ENCODE peak calls at places on chromosomes 5 and 9, in five cellular contexts. R, K, Z, N and U are unnamed samples.

GRCh38 chr9:81389569-81389993 is 299.8 kb downstream of the TLE1 start:
- DNase-seq in R (no peak), K (peak; percentile 89), Z (peak; percentile 95), N (peak; percentile 96), U (peak; percentile 92)

GRCh38 chr9:38432922-38433510 is 8.8 kb upstream of the IGFBPL1 start:
- DNase-seq in R (no peak), K (peak; percentile 21), Z (no peak), N (peak; percentile 34), U (peak; percentile 44)

GRCh38 chr5:69288668-69289067 is 43.9 kb downstream of the CCDC125 start:
- DNase-seq in R (no peak), K (no peak), Z (no peak), N (no peak), U (no peak)

GRCh38 chr9:79757906-79758669 is 186.3 kb downstream of the TLE4 start:
- DNase-seq in R (no peak), K (no peak), Z (no peak), N (no peak), U (peak; percentile 55)

GRCh38 chr5:37039824-37040223 is 163.3 kb downstream of the NIPBL start:
- DNase-seq in R (no peak), K (no peak), Z (no peak), N (no peak), U (no peak)

GRCh38 chr5:55734658-55735057 is 3.2 kb upstream of the DDX4 start:
- DNase-seq in R (no peak), K (no peak), Z (no peak), N (no peak), U (no peak)

GRCh38 chr9:35342221-35342620 is 147.7 kb upstream of the RUSC2 start:
- DNase-seq in R (no peak), K (no peak), Z (no peak), N (no peak), U (no peak)

GRCh38 chr5:669111-669841 is 23.9 kb downstream of the TPPP start:
- DNase-seq in R (peak; percentile 65), K (no peak), Z (no peak), N (no peak), U (peak; percentile 94)

GRCh38 chr5:53291528-53291927 is 182.0 kb upstream of the MOCS2 start:
- DNase-seq in R (no peak), K (peak; percentile 60), Z (no peak), N (no peak), U (no peak)

GRCh38 chr9:137974746-137975526 is 97.4 kb downstream of the CACNA1B start:
- DNase-seq in R (peak; percentile 53), K (no peak), Z (no peak), N (no peak), U (peak; percentile 42)

GRCh38 chr5:150376799-150377771 is 19.6 kb downstream of the TCOF1 start:
- DNase-seq in R (no peak), K (no peak), Z (peak; percentile 92), N (no peak), U (peak; percentile 95)

GRCh38 chr5:91277840-91278239 is 105.3 kb downstream of the ARRDC3 start:
- DNase-seq in R (no peak), K (no peak), Z (no peak), N (no peak), U (no peak)

GRCh38 chr9:126453156-126453963 is 126.7 kb downstream of the MVB12B start:
- DNase-seq in R (no peak), K (no peak), Z (no peak), N (no peak), U (no peak)

GRCh38 chr9:87771251-87772006 is 45.5 kb downstream of the CTSL start:
- DNase-seq in R (no peak), K (no peak), Z (no peak), N (no peak), U (no peak)

GRCh38 chr5:131209506-131210191 is 38.9 kb downstream of the LYRM7 start:
- DNase-seq in R (no peak), K (no peak), Z (no peak), N (no peak), U (no peak)

GRCh38 chr5:163459465-163459887 is 426 bp downstream of the NUDCD2 start:
- DNase-seq in R (no peak), K (no peak), Z (no peak), N (no peak), U (peak; percentile 46)

GRCh38 chr9:94945191-94946144 is 219.0 kb downstream of the AOPEP start:
- DNase-seq in R (no peak), K (peak; percentile 82), Z (peak; percentile 59), N (peak; percentile 70), U (peak; percentile 90)

GRCh38 chr5:73437126-73438047 is 11.2 kb downstream of the FOXD1 start:
- DNase-seq in R (no peak), K (peak; percentile 64), Z (peak; percentile 78), N (no peak), U (peak; percentile 99)

DNA sequence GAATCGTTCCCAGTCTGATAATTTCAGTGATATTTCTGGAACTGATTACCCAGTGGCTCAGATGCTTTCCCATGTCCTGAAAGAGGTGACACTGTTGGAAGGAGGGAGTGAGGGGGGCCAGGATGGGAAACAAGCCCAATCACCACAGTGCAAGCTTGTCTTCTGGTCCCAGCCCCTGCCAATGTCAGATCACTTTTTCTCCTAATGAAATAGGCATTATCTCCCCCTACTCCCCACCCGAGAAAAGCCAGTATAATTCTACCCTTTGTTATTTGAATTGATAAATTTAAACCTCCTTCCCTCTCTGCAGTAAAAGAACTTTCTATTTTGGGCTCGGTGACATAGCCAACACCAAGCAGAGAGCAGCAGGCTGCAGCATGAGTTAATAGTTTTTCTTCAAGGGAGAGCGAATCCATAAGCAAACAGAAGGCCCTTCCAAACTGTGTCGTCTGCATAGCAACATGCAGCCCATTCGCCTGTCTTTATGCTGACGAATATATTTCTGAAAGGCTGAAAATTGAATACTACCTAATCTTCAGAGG is 14.6 kb upstream of the PPP2CA start:
- DNase-seq in R (no peak), K (peak; percentile 44), Z (no peak), N (no peak), U (peak; percentile 81)
- H3K27ac ChIP-seq in R (no peak overlapping the region), K (no peak overlapping the region), Z (no peak overlapping the region), N (no peak overlapping the region), U (peak overlapping the region; percentile 86)

DNA sequence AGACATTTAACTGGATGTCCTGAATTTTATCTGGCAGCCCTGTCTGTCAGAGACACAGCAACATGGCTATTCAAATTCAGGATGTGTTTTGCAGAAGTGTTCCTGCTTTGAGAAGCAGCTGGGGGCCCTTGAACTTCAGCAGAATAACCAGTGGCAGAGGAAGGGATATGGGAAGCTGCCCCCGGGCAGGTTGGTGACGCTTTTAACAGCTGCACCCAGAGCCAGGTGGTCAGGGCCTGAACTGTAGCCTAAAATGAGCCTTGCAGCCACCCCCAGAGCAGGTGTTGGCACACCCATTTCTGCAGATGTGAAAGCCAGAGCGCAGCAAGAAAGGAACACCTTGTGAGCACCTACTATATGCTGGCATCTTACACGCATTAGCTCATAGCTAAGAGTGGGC is 128.7 kb upstream of the BOD1 start:
- DNase-seq in R (no peak), K (no peak), Z (no peak), N (no peak), U (no peak)
- H3K27ac ChIP-seq in R (no peak overlapping the region), K (no peak overlapping the region), Z (no peak overlapping the region), N (peak overlapping the region; percentile 80), U (no peak overlapping the region)

DNA sequence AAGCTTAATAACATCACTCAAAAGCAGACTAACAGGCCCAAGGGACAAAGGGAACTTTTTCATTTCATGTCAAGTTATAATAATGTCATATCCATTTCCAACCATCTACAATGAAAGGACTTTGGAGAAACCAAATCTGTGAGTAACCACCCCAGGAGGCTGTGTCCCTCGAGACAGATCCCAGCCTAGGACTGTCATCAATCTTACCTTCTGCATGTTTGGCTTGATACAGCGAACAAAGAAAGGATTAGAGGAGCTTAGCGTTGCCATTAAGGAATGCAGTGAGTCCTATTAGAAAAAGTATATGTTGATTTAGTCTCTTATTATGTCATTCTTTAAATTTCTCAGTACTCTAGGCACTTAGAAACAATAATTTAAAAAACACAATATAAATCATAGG is 137.8 kb upstream of the RETREG1 start:
- DNase-seq in R (no peak), K (no peak), Z (no peak), N (no peak), U (no peak)
- H3K27ac ChIP-seq in R (no peak overlapping the region), K (no peak overlapping the region), Z (no peak overlapping the region), N (no peak overlapping the region), U (no peak overlapping the region)

GRCh38 chr9:83138422-83139135 is 75.6 kb upstream of the RASEF start:
- DNase-seq in R (no peak), K (no peak), Z (no peak), N (no peak), U (no peak)

GRCh38 chr9:83132768-83133167 is 69.8 kb upstream of the RASEF start:
- DNase-seq in R (no peak), K (no peak), Z (no peak), N (no peak), U (no peak)

GRCh38 chr9:83130541-83130940 is 67.6 kb upstream of the RASEF start:
- DNase-seq in R (no peak), K (peak; percentile 93), Z (no peak), N (peak; percentile 69), U (no peak)

GRCh38 chr9:83133316-83133715 is 70.4 kb upstream of the RASEF start:
- DNase-seq in R (no peak), K (peak; percentile 25), Z (no peak), N (no peak), U (no peak)
- H3K27ac ChIP-seq in R (no peak overlapping the region), K (no peak overlapping the region), Z (no peak overlapping the region), N (no peak overlapping the region), U (no peak overlapping the region)

DNA sequence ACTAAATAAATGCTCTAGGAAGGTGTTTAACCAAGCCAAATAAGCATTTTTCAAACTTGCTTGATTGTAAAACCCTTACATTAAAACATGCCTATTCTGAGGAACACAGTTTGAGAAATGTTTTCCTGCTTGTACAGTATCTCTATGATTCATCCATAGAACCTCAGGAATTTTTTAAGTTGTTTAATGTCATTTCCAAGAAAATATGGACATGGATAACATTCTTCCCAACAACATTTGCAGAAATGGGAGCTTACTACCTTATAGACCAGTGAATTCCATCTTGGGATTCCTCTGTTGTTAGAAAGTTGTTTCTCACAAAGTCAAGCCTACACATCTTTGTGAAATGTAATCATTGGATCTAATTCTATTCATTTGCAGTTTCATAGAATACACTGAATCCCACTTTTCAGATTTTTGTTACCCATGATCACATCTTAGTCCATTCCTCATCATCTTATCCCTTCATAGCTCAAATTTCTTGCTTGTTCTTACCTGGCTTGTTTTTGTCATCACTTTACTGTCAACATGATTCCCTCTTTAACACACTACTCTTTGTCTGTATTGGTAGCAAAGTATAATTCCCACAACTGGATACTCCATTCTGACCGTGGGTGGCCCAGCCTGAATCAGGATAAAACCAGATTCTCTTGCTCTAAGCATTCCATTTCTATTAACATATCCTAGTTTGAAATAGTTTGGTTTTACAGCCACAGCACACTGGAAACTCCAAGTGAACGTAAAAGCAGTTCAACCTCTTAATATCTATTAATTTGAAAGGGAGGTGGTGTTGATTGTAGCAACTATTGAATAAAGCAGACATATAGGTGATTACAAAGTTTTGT is 49.4 kb upstream of the PAPPA start:
- DNase-seq in R (no peak), K (peak; percentile 48), Z (peak; percentile 83), N (no peak), U (no peak)
- H3K27ac ChIP-seq in R (no peak overlapping the region), K (no peak overlapping the region), Z (peak overlapping the region; percentile 92), N (no peak overlapping the region), U (peak overlapping the region; percentile 76)

DNA sequence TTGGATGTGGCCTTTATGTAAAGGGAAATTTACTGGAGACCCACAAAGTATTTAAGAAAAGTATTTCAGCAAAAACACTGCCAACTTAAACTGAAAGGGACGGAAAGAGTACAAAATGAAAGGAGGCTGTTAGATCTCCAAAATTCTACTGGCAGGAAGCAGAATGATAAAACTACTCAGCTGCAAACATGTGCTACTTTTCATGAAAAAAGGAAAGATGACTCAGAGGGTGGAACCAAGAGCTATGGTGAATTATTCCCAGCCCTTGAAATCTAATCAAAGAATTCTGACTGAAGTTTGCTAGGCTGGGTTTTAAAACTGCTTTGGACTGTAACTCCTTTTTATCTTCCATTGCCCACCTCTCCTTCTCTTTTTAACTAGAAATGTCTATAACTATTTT is 58.6 kb upstream of the ZBED3 start:
- DNase-seq in R (no peak), K (peak; percentile 20), Z (no peak), N (no peak), U (peak; percentile 77)
- H3K27ac ChIP-seq in R (no peak overlapping the region), K (no peak overlapping the region), Z (no peak overlapping the region), N (no peak overlapping the region), U (no peak overlapping the region)

GRCh38 chr9:74499111-74499601 is 2.0 kb downstream of the RORB start:
- DNase-seq in R (no peak), K (peak; percentile 9), Z (no peak), N (no peak), U (peak; percentile 64)
- H3K27ac ChIP-seq in R (no peak overlapping the region), K (no peak overlapping the region), Z (no peak overlapping the region), N (no peak overlapping the region), U (no peak overlapping the region)